ENCODE peak calls at places on chromosomes 16 and 17, in eight cellular contexts. One of them, this sample, is unnamed.

GRCh38 chr16:75086281-75086680 is 30.3 kb downstream of the LDHD start:
- DNase-seq in SK-N-SH: no peak
- DNase-seq in trophoblast cell: no peak
- DNase-seq in tibial nerve: no peak
- DNase-seq in Peyer's patch: no peak
- DNase-seq in cardiac muscle cell: no peak
- DNase-seq in A549: no peak
- DNase-seq in mesenchymal stem cell: peak
- DNase-seq in this sample: no peak

GRCh38 chr17:75979705-75980187 is 706 bp downstream of the TEN1 start:
- DNase-seq in A549: no peak
- DNase-seq in cardiac muscle cell: no peak
- DNase-seq in tibial nerve: no peak
- DNase-seq in SK-N-SH: no peak
- DNase-seq in trophoblast cell: peak
- DNase-seq in mesenchymal stem cell: peak
- DNase-seq in Peyer's patch: no peak
- DNase-seq in this sample: no peak

GRCh38 chr17:82978765-82979349 is 100.6 kb upstream of the METRNL start:
- DNase-seq in Peyer's patch: no peak
- DNase-seq in A549: no peak
- DNase-seq in trophoblast cell: peak
- DNase-seq in cardiac muscle cell: no peak
- DNase-seq in SK-N-SH: no peak
- DNase-seq in mesenchymal stem cell: no peak
- DNase-seq in tibial nerve: peak
- DNase-seq in this sample: no peak

GRCh38 chr17:75824591-75825518 is 19.3 kb downstream of the UNC13D start:
- DNase-seq in trophoblast cell: no peak
- DNase-seq in Peyer's patch: no peak
- DNase-seq in cardiac muscle cell: no peak
- DNase-seq in tibial nerve: no peak
- DNase-seq in SK-N-SH: no peak
- DNase-seq in mesenchymal stem cell: no peak
- DNase-seq in A549: no peak
- DNase-seq in this sample: no peak

GRCh38 chr17:63555475-63556156 is 5.3 kb downstream of the DCAF7 start:
- DNase-seq in SK-N-SH: no peak
- DNase-seq in tibial nerve: no peak
- DNase-seq in mesenchymal stem cell: no peak
- DNase-seq in A549: no peak
- DNase-seq in cardiac muscle cell: no peak
- DNase-seq in Peyer's patch: no peak
- DNase-seq in trophoblast cell: no peak
- DNase-seq in this sample: no peak

GRCh38 chr16:85570735-85571562 is 42.2 kb upstream of the GSE1 start:
- DNase-seq in Peyer's patch: peak
- DNase-seq in A549: no peak
- DNase-seq in cardiac muscle cell: no peak
- DNase-seq in tibial nerve: peak
- DNase-seq in trophoblast cell: peak
- DNase-seq in mesenchymal stem cell: no peak
- DNase-seq in SK-N-SH: no peak
- DNase-seq in this sample: no peak

GRCh38 chr16:19419691-19420060 is 2.0 kb downstream of the TMC5 start:
- DNase-seq in mesenchymal stem cell: no peak
- DNase-seq in SK-N-SH: no peak
- DNase-seq in trophoblast cell: no peak
- DNase-seq in tibial nerve: no peak
- DNase-seq in cardiac muscle cell: no peak
- DNase-seq in A549: peak
- DNase-seq in Peyer's patch: no peak
- DNase-seq in this sample: no peak

GRCh38 chr17:77228224-77229215 is 87.8 kb downstream of the SEC14L1 start:
- DNase-seq in trophoblast cell: no peak
- DNase-seq in SK-N-SH: peak
- DNase-seq in mesenchymal stem cell: no peak
- DNase-seq in tibial nerve: no peak
- DNase-seq in Peyer's patch: no peak
- DNase-seq in A549: no peak
- DNase-seq in cardiac muscle cell: peak
- DNase-seq in this sample: no peak

GRCh38 chr16:86018487-86018886 is 119.5 kb downstream of the IRF8 start:
- DNase-seq in Peyer's patch: peak
- DNase-seq in tibial nerve: peak
- DNase-seq in mesenchymal stem cell: peak
- DNase-seq in trophoblast cell: peak
- DNase-seq in SK-N-SH: no peak
- DNase-seq in A549: no peak
- DNase-seq in cardiac muscle cell: no peak
- DNase-seq in this sample: peak

GRCh38 chr17:43966276-43966675 is 12.5 kb upstream of the PYY start:
- DNase-seq in Peyer's patch: no peak
- DNase-seq in SK-N-SH: no peak
- DNase-seq in mesenchymal stem cell: no peak
- DNase-seq in A549: no peak
- DNase-seq in trophoblast cell: peak
- DNase-seq in tibial nerve: no peak
- DNase-seq in cardiac muscle cell: no peak
- DNase-seq in this sample: no peak

GRCh38 chr17:80408872-80409271 is 6.1 kb upstream of the ENDOV start:
- DNase-seq in mesenchymal stem cell: no peak
- DNase-seq in Peyer's patch: no peak
- DNase-seq in trophoblast cell: no peak
- DNase-seq in cardiac muscle cell: no peak
- DNase-seq in A549: no peak
- DNase-seq in SK-N-SH: no peak
- DNase-seq in tibial nerve: no peak
- DNase-seq in this sample: no peak

GRCh38 chr17:76597156-76598003 is 11.7 kb upstream of the ST6GALNAC2 start:
- DNase-seq in mesenchymal stem cell: no peak
- DNase-seq in tibial nerve: no peak
- DNase-seq in trophoblast cell: peak
- DNase-seq in A549: no peak
- DNase-seq in cardiac muscle cell: no peak
- DNase-seq in Peyer's patch: no peak
- DNase-seq in SK-N-SH: no peak
- DNase-seq in this sample: no peak

GRCh38 chr16:27772093-27772820 is 222.3 kb downstream of the KATNIP start:
- DNase-seq in tibial nerve: no peak
- DNase-seq in trophoblast cell: no peak
- DNase-seq in A549: no peak
- DNase-seq in Peyer's patch: no peak
- DNase-seq in mesenchymal stem cell: no peak
- DNase-seq in cardiac muscle cell: no peak
- DNase-seq in SK-N-SH: no peak
- DNase-seq in this sample: no peak

GRCh38 chr16:74950511-74950910 is 34.4 kb downstream of the WDR59 start:
- DNase-seq in tibial nerve: no peak
- DNase-seq in trophoblast cell: no peak
- DNase-seq in mesenchymal stem cell: no peak
- DNase-seq in SK-N-SH: no peak
- DNase-seq in A549: no peak
- DNase-seq in cardiac muscle cell: no peak
- DNase-seq in Peyer's patch: no peak
- DNase-seq in this sample: no peak

GRCh38 chr17:17835415-17836249 is 1.2 kb downstream of the SREBF1 start:
- DNase-seq in tibial nerve: no peak
- DNase-seq in mesenchymal stem cell: no peak
- DNase-seq in A549: no peak
- DNase-seq in trophoblast cell: peak
- DNase-seq in SK-N-SH: no peak
- DNase-seq in cardiac muscle cell: no peak
- DNase-seq in Peyer's patch: no peak
- DNase-seq in this sample: no peak

GRCh38 chr16:85392756-85393673 is 220.1 kb upstream of the GSE1 start:
- DNase-seq in SK-N-SH: no peak
- DNase-seq in tibial nerve: no peak
- DNase-seq in trophoblast cell: no peak
- DNase-seq in Peyer's patch: no peak
- DNase-seq in A549: no peak
- DNase-seq in mesenchymal stem cell: no peak
- DNase-seq in cardiac muscle cell: no peak
- DNase-seq in this sample: no peak

GRCh38 chr17:36152639-36153120 is 23.8 kb downstream of the TBC1D3B start:
- DNase-seq in A549: no peak
- DNase-seq in trophoblast cell: no peak
- DNase-seq in cardiac muscle cell: no peak
- DNase-seq in SK-N-SH: no peak
- DNase-seq in mesenchymal stem cell: no peak
- DNase-seq in Peyer's patch: no peak
- DNase-seq in tibial nerve: peak
- DNase-seq in this sample: no peak

GRCh38 chr16:7397901-7398300 is 65.3 kb downstream of the RBFOX1 start:
- DNase-seq in cardiac muscle cell: no peak
- DNase-seq in mesenchymal stem cell: no peak
- DNase-seq in tibial nerve: no peak
- DNase-seq in SK-N-SH: no peak
- DNase-seq in trophoblast cell: no peak
- DNase-seq in Peyer's patch: no peak
- DNase-seq in A549: no peak
- DNase-seq in this sample: no peak

GRCh38 chr17:45923511-45924268 is 29.3 kb downstream of the MAPT start:
- DNase-seq in tibial nerve: peak
- DNase-seq in trophoblast cell: no peak
- DNase-seq in A549: no peak
- DNase-seq in SK-N-SH: no peak
- DNase-seq in mesenchymal stem cell: peak
- DNase-seq in Peyer's patch: no peak
- DNase-seq in cardiac muscle cell: no peak
- DNase-seq in this sample: no peak

DNA sequence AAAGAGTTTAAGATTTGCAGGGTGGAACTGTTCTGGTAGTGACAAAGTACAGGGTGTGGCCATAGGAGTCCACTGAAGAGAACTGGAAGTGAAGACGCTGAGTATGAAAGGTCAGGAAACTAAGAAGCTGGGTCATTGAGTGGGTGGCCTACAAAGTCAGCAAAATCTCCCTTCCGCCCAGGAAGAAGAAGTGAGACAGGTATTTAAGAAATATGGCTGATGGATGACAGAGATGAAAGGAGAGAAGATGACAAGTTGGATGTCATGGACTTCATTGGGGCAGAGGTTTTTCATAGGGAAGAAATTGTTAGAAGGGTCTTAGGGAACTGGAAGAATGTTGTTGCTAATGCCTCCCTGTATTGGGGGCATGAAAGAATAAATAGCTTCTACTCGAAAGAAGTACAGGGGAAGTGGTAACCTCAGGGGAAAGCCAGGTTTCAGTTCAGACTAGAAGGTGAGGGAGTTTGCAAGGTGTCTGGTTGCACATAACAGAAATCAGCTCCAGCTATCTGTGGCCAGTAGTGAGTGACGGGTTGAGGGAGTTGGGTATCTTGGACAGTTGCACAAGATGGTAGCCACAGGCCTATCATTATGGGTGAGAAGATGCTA is 33.6 kb upstream of the MED13 start:
- DNase-seq in mesenchymal stem cell: no peak
- DNase-seq in cardiac muscle cell: no peak
- DNase-seq in tibial nerve: no peak
- DNase-seq in A549: no peak
- DNase-seq in SK-N-SH: no peak
- DNase-seq in trophoblast cell: no peak
- DNase-seq in Peyer's patch: peak
- DNase-seq in this sample: no peak
- H3K27ac ChIP-seq in mesenchymal stem cell: no peak
- H3K27ac ChIP-seq in cardiac muscle cell: no peak
- H3K27ac ChIP-seq in tibial nerve: no peak
- H3K27ac ChIP-seq in A549: no peak
- H3K27ac ChIP-seq in SK-N-SH: no peak
- H3K27ac ChIP-seq in trophoblast cell: no peak
- H3K27ac ChIP-seq in Peyer's patch: no peak
- H3K27ac ChIP-seq in this sample: no peak

GRCh38 chr16:23148166-23148512 is 1.1 kb downstream of the USP31 start:
- DNase-seq in Peyer's patch: no peak
- DNase-seq in SK-N-SH: no peak
- DNase-seq in mesenchymal stem cell: no peak
- DNase-seq in trophoblast cell: peak
- DNase-seq in tibial nerve: no peak
- DNase-seq in cardiac muscle cell: no peak
- DNase-seq in A549: no peak
- DNase-seq in this sample: no peak
- H3K27ac ChIP-seq in Peyer's patch: peak
- H3K27ac ChIP-seq in SK-N-SH: peak
- H3K27ac ChIP-seq in mesenchymal stem cell: no peak
- H3K27ac ChIP-seq in trophoblast cell: no peak
- H3K27ac ChIP-seq in tibial nerve: peak
- H3K27ac ChIP-seq in cardiac muscle cell: no peak
- H3K27ac ChIP-seq in A549: peak
- H3K27ac ChIP-seq in this sample: no peak

DNA sequence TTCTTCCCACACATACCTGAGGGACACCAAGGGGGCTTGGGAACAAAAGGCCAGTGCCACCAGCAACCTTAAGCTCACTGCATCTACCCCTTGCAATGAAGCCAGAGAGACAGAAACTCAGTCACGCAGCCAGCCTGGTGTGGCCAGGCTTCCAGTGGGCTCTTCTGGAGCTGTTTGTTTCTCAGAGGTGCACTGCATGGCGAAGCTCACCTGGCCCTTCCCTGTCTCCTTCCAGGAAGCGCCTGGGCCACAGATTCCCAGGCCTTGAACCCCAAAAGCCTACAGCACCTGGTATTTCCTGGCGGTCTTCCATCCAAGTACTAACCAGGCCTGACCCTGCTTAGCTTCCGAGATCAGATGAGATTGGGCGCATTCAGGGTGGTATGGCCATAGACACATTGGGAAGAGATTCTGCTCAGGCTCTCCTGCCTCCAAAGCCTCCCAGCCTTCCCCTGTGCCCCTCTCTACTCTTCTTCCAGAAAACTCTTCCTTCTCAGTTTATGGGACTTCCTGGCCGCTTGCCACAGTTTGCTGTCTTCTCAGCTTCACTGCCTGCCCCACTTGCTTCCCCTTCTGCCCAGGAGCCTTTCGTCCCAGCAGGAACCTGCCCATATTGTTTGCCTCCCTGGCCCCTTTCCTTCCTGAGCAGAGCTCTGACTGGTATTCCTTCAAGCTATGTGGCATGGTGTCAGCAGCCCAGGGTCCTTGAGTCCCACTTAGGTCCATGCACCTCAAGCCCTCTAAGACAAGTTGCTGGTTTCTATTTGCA is 1.6 kb downstream of the CISD3 start:
- DNase-seq in mesenchymal stem cell: no peak
- DNase-seq in tibial nerve: no peak
- DNase-seq in trophoblast cell: no peak
- DNase-seq in cardiac muscle cell: no peak
- DNase-seq in A549: no peak
- DNase-seq in SK-N-SH: no peak
- DNase-seq in Peyer's patch: no peak
- DNase-seq in this sample: no peak
- H3K27ac ChIP-seq in mesenchymal stem cell: no peak
- H3K27ac ChIP-seq in tibial nerve: peak
- H3K27ac ChIP-seq in trophoblast cell: no peak
- H3K27ac ChIP-seq in cardiac muscle cell: no peak
- H3K27ac ChIP-seq in A549: peak
- H3K27ac ChIP-seq in SK-N-SH: peak
- H3K27ac ChIP-seq in Peyer's patch: peak
- H3K27ac ChIP-seq in this sample: peak

DNA sequence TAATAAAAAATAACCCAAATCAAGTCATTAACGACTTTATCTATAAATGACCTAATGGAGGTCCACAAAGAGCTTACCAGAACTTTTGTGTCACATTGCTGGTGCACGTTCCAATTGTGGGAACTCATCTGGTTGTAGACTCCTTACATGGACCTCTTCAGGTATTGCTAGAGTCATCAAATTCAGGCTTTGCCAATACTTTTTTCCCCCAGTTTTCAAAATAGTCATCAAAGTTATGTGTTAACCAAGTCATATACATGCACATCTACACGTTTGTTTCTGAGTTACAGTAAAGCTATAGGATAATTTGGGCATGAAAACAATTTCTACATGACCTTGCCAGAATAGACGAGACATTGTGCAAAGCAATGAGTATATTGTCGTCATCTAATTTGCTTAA is 76.2 kb upstream of the ADAMTS18 start:
- DNase-seq in Peyer's patch: no peak
- DNase-seq in mesenchymal stem cell: no peak
- DNase-seq in tibial nerve: no peak
- DNase-seq in A549: no peak
- DNase-seq in cardiac muscle cell: no peak
- DNase-seq in SK-N-SH: no peak
- DNase-seq in trophoblast cell: no peak
- DNase-seq in this sample: no peak
- H3K27ac ChIP-seq in Peyer's patch: no peak
- H3K27ac ChIP-seq in mesenchymal stem cell: no peak
- H3K27ac ChIP-seq in tibial nerve: no peak
- H3K27ac ChIP-seq in A549: no peak
- H3K27ac ChIP-seq in cardiac muscle cell: no peak
- H3K27ac ChIP-seq in SK-N-SH: no peak
- H3K27ac ChIP-seq in trophoblast cell: no peak
- H3K27ac ChIP-seq in this sample: no peak